ENCODE peak calls at places on chromosomes 6 and 20, in eight cellular contexts. One of them, this sample, is unnamed. For H3K9me3, the result is how much of the 10 kb centered on the place peaks cover.

GRCh38 chr20:32752458-32753250 is 9.4 kb upstream of the COMMD7 start:
- DNase-seq in K562: peak
- DNase-seq in fibroblast of lung: peak
- DNase-seq in IMR-90: peak
- DNase-seq in esophagus squamous epithelium: no peak
- DNase-seq in SJSA1: peak
- DNase-seq in heart left ventricle: no peak
- DNase-seq in tibial artery: no peak
- DNase-seq in this sample: no peak

GRCh38 chr6:66897576-66897975 is 1190.5 kb upstream of the EYS start:
- DNase-seq in K562: no peak
- DNase-seq in fibroblast of lung: peak
- DNase-seq in IMR-90: peak
- DNase-seq in esophagus squamous epithelium: no peak
- DNase-seq in SJSA1: no peak
- DNase-seq in heart left ventricle: no peak
- DNase-seq in tibial artery: peak
- DNase-seq in this sample: no peak

GRCh38 chr6:11194399-11195274 is 37.8 kb downstream of the NEDD9 start:
- DNase-seq in K562: no peak
- DNase-seq in fibroblast of lung: peak
- DNase-seq in IMR-90: peak
- DNase-seq in esophagus squamous epithelium: no peak
- DNase-seq in SJSA1: peak
- DNase-seq in heart left ventricle: no peak
- DNase-seq in tibial artery: no peak
- DNase-seq in this sample: no peak

GRCh38 chr6:132830236-132830799 is 15.9 kb downstream of the RPS12 start:
- DNase-seq in K562: peak
- DNase-seq in fibroblast of lung: peak
- DNase-seq in IMR-90: peak
- DNase-seq in esophagus squamous epithelium: no peak
- DNase-seq in SJSA1: no peak
- DNase-seq in heart left ventricle: no peak
- DNase-seq in tibial artery: no peak
- DNase-seq in this sample: no peak

GRCh38 chr6:132354517-132355167 is 46.6 kb downstream of the MOXD1 start:
- DNase-seq in K562: peak
- DNase-seq in fibroblast of lung: peak
- DNase-seq in IMR-90: no peak
- DNase-seq in esophagus squamous epithelium: peak
- DNase-seq in SJSA1: no peak
- DNase-seq in heart left ventricle: no peak
- DNase-seq in tibial artery: peak
- DNase-seq in this sample: no peak

GRCh38 chr6:118263929-118264486 is 284.1 kb upstream of the PLN start:
- DNase-seq in K562: peak
- DNase-seq in fibroblast of lung: peak
- DNase-seq in IMR-90: peak
- DNase-seq in esophagus squamous epithelium: no peak
- DNase-seq in SJSA1: no peak
- DNase-seq in heart left ventricle: no peak
- DNase-seq in tibial artery: no peak
- DNase-seq in this sample: peak

GRCh38 chr20:38304845-38305447 is 990 bp downstream of the BPI start:
- DNase-seq in K562: peak
- DNase-seq in fibroblast of lung: no peak
- DNase-seq in IMR-90: peak
- DNase-seq in esophagus squamous epithelium: no peak
- DNase-seq in SJSA1: no peak
- DNase-seq in heart left ventricle: peak
- DNase-seq in tibial artery: no peak
- DNase-seq in this sample: peak

GRCh38 chr20:19205999-19206398 is 6.4 kb upstream of the SLC24A3 start:
- DNase-seq in K562: peak
- DNase-seq in fibroblast of lung: peak
- DNase-seq in IMR-90: peak
- DNase-seq in esophagus squamous epithelium: no peak
- DNase-seq in SJSA1: peak
- DNase-seq in heart left ventricle: peak
- DNase-seq in tibial artery: peak
- DNase-seq in this sample: peak

GRCh38 chr6:71383891-71384489 is 95.4 kb downstream of the OGFRL1 start:
- DNase-seq in K562: peak
- DNase-seq in fibroblast of lung: peak
- DNase-seq in IMR-90: peak
- DNase-seq in esophagus squamous epithelium: no peak
- DNase-seq in SJSA1: peak
- DNase-seq in heart left ventricle: no peak
- DNase-seq in tibial artery: no peak
- DNase-seq in this sample: no peak

GRCh38 chr20:62623488-62624324 is 18.6 kb upstream of the SLCO4A1 start:
- DNase-seq in K562: peak
- DNase-seq in fibroblast of lung: peak
- DNase-seq in IMR-90: peak
- DNase-seq in esophagus squamous epithelium: peak
- DNase-seq in SJSA1: peak
- DNase-seq in heart left ventricle: peak
- DNase-seq in tibial artery: peak
- DNase-seq in this sample: peak

GRCh38 chr6:3749390-3749978 is 2.0 kb downstream of the PXDC1 start:
- DNase-seq in K562: no peak
- DNase-seq in fibroblast of lung: no peak
- DNase-seq in IMR-90: no peak
- DNase-seq in esophagus squamous epithelium: no peak
- DNase-seq in SJSA1: peak
- DNase-seq in heart left ventricle: no peak
- DNase-seq in tibial artery: no peak
- DNase-seq in this sample: peak

GRCh38 chr6:29974901-29975560 is 32.7 kb downstream of the HLA-A start:
- DNase-seq in K562: no peak
- DNase-seq in fibroblast of lung: no peak
- DNase-seq in IMR-90: no peak
- DNase-seq in esophagus squamous epithelium: no peak
- DNase-seq in SJSA1: no peak
- DNase-seq in heart left ventricle: no peak
- DNase-seq in tibial artery: no peak
- DNase-seq in this sample: no peak

GRCh38 chr6:45044510-45045252 is 283.4 kb upstream of the RUNX2 start:
- DNase-seq in K562: no peak
- DNase-seq in fibroblast of lung: peak
- DNase-seq in IMR-90: no peak
- DNase-seq in esophagus squamous epithelium: no peak
- DNase-seq in SJSA1: no peak
- DNase-seq in heart left ventricle: no peak
- DNase-seq in tibial artery: no peak
- DNase-seq in this sample: no peak

GRCh38 chr6:143410859-143411270 is 39.6 kb downstream of the ADAT2 start:
- DNase-seq in K562: no peak
- DNase-seq in fibroblast of lung: peak
- DNase-seq in IMR-90: peak
- DNase-seq in esophagus squamous epithelium: no peak
- DNase-seq in SJSA1: peak
- DNase-seq in heart left ventricle: no peak
- DNase-seq in tibial artery: no peak
- DNase-seq in this sample: no peak

GRCh38 chr20:62644802-62645496 is 2.6 kb downstream of the SLCO4A1 start:
- DNase-seq in K562: no peak
- DNase-seq in fibroblast of lung: no peak
- DNase-seq in IMR-90: no peak
- DNase-seq in esophagus squamous epithelium: no peak
- DNase-seq in SJSA1: no peak
- DNase-seq in heart left ventricle: peak
- DNase-seq in tibial artery: no peak
- DNase-seq in this sample: no peak

GRCh38 chr20:51091564-51092195 is 68.8 kb upstream of the KCNG1 start:
- DNase-seq in K562: no peak
- DNase-seq in fibroblast of lung: no peak
- DNase-seq in IMR-90: no peak
- DNase-seq in esophagus squamous epithelium: no peak
- DNase-seq in SJSA1: no peak
- DNase-seq in heart left ventricle: no peak
- DNase-seq in tibial artery: no peak
- DNase-seq in this sample: no peak

GRCh38 chr20:33373735-33374605 is 27.3 kb downstream of the CDK5RAP1 start:
- DNase-seq in K562: no peak
- DNase-seq in fibroblast of lung: peak
- DNase-seq in IMR-90: peak
- DNase-seq in esophagus squamous epithelium: no peak
- DNase-seq in SJSA1: peak
- DNase-seq in heart left ventricle: no peak
- DNase-seq in tibial artery: no peak
- DNase-seq in this sample: no peak

GRCh38 chr20:49715466-49715865 is 1.8 kb upstream of the B4GALT5 start:
- DNase-seq in K562: no peak
- DNase-seq in fibroblast of lung: no peak
- DNase-seq in IMR-90: no peak
- DNase-seq in esophagus squamous epithelium: no peak
- DNase-seq in SJSA1: no peak
- DNase-seq in heart left ventricle: no peak
- DNase-seq in tibial artery: no peak
- DNase-seq in this sample: no peak

GRCh38 chr20:25019381-25020155 is 27.0 kb upstream of the APMAP start:
- DNase-seq in K562: no peak
- DNase-seq in fibroblast of lung: no peak
- DNase-seq in IMR-90: no peak
- DNase-seq in esophagus squamous epithelium: no peak
- DNase-seq in SJSA1: no peak
- DNase-seq in heart left ventricle: peak
- DNase-seq in tibial artery: peak
- DNase-seq in this sample: no peak

DNA sequence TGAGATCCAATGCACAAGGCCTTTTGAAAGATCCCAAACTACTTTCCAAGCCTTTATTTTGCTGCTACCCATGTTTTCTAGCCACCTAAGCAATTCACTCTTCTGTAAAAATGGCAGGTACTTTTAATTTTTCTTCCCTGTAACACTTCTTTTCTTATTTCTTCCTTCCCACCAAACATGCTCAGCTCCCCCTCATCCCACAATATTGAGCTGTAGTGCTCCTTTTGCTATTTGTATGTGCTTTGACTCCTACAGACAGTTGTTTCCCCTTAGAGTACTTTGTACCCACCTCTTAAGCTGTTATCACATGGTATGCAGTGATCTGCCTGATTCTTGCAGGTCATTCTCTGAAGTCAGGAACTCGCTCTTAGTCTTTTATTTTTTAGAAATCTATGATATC is 49.3 kb downstream of the QKI start:
- DNase-seq in K562: no peak
- DNase-seq in fibroblast of lung: no peak
- DNase-seq in IMR-90: no peak
- DNase-seq in esophagus squamous epithelium: no peak
- DNase-seq in SJSA1: no peak
- DNase-seq in heart left ventricle: no peak
- DNase-seq in tibial artery: no peak
- DNase-seq in this sample: no peak
- H3K9me3 ChIP-seq in K562: under half
- H3K9me3 ChIP-seq in fibroblast of lung: under half
- H3K9me3 ChIP-seq in IMR-90: under half
- H3K9me3 ChIP-seq in esophagus squamous epithelium: under half
- H3K9me3 ChIP-seq in SJSA1: under half
- H3K9me3 ChIP-seq in heart left ventricle: under half
- H3K9me3 ChIP-seq in tibial artery: under half
- H3K9me3 ChIP-seq in this sample: under half

GRCh38 chr6:7282097-7282906 is 30.7 kb downstream of the SSR1 start:
- DNase-seq in K562: no peak
- DNase-seq in fibroblast of lung: no peak
- DNase-seq in IMR-90: no peak
- DNase-seq in esophagus squamous epithelium: no peak
- DNase-seq in SJSA1: no peak
- DNase-seq in heart left ventricle: no peak
- DNase-seq in tibial artery: no peak
- DNase-seq in this sample: no peak
- H3K27ac ChIP-seq in K562: no peak
- H3K27ac ChIP-seq in fibroblast of lung: no peak
- H3K27ac ChIP-seq in IMR-90: no peak
- H3K27ac ChIP-seq in esophagus squamous epithelium: no peak
- H3K27ac ChIP-seq in SJSA1: no peak
- H3K27ac ChIP-seq in heart left ventricle: no peak
- H3K27ac ChIP-seq in tibial artery: no peak
- H3K27ac ChIP-seq in this sample: no peak

DNA sequence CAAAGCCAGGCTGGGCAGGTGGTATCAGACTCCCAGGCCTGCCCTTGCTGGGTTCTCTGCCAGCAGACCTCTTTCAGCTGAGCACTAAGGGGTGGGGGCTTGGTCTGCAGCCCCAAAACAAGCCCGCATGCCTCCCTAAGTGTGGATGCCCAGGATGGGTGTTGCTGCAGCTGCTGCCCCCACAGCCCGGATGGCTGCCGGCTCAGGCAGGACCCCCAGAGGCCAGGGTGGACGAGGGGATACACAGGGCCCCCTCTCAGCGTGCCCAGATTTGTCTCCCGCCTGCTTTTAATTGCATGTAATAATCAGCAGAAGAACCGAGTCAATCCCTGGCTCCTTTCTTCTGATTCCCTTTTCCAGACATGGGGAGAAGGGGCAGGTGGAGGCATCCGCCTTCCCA is 60.8 kb downstream of the VEGFA start:
- DNase-seq in K562: no peak
- DNase-seq in fibroblast of lung: no peak
- DNase-seq in IMR-90: no peak
- DNase-seq in esophagus squamous epithelium: no peak
- DNase-seq in SJSA1: no peak
- DNase-seq in heart left ventricle: no peak
- DNase-seq in tibial artery: no peak
- DNase-seq in this sample: no peak
- H3K4me3 ChIP-seq in K562: no peak
- H3K4me3 ChIP-seq in fibroblast of lung: no peak
- H3K4me3 ChIP-seq in IMR-90: no peak
- H3K4me3 ChIP-seq in esophagus squamous epithelium: no peak
- H3K4me3 ChIP-seq in SJSA1: no peak
- H3K4me3 ChIP-seq in heart left ventricle: no peak
- H3K4me3 ChIP-seq in tibial artery: no peak
- H3K4me3 ChIP-seq in this sample: no peak

GRCh38 chr6:90434096-90434495 is 137.5 kb upstream of the BACH2 start:
- DNase-seq in K562: peak
- DNase-seq in fibroblast of lung: no peak
- DNase-seq in IMR-90: no peak
- DNase-seq in esophagus squamous epithelium: no peak
- DNase-seq in SJSA1: no peak
- DNase-seq in heart left ventricle: no peak
- DNase-seq in tibial artery: no peak
- DNase-seq in this sample: peak

GRCh38 chr6:90432937-90433336 is 136.3 kb upstream of the BACH2 start:
- DNase-seq in K562: no peak
- DNase-seq in fibroblast of lung: no peak
- DNase-seq in IMR-90: no peak
- DNase-seq in esophagus squamous epithelium: no peak
- DNase-seq in SJSA1: no peak
- DNase-seq in heart left ventricle: no peak
- DNase-seq in tibial artery: no peak
- DNase-seq in this sample: no peak

GRCh38 chr6:90432408-90432775 is 135.7 kb upstream of the BACH2 start:
- DNase-seq in K562: no peak
- DNase-seq in fibroblast of lung: no peak
- DNase-seq in IMR-90: no peak
- DNase-seq in esophagus squamous epithelium: no peak
- DNase-seq in SJSA1: no peak
- DNase-seq in heart left ventricle: no peak
- DNase-seq in tibial artery: no peak
- DNase-seq in this sample: no peak

GRCh38 chr6:90429713-90430112 is 133.1 kb upstream of the BACH2 start:
- DNase-seq in K562: peak
- DNase-seq in fibroblast of lung: peak
- DNase-seq in IMR-90: no peak
- DNase-seq in esophagus squamous epithelium: no peak
- DNase-seq in SJSA1: no peak
- DNase-seq in heart left ventricle: no peak
- DNase-seq in tibial artery: no peak
- DNase-seq in this sample: no peak

GRCh38 chr6:90431521-90432407 is 135.1 kb upstream of the BACH2 start:
- DNase-seq in K562: no peak
- DNase-seq in fibroblast of lung: peak
- DNase-seq in IMR-90: no peak
- DNase-seq in esophagus squamous epithelium: no peak
- DNase-seq in SJSA1: no peak
- DNase-seq in heart left ventricle: no peak
- DNase-seq in tibial artery: no peak
- DNase-seq in this sample: no peak
- H3K9me3 ChIP-seq in K562: under half
- H3K9me3 ChIP-seq in fibroblast of lung: under half
- H3K9me3 ChIP-seq in IMR-90: under half
- H3K9me3 ChIP-seq in esophagus squamous epithelium: under half
- H3K9me3 ChIP-seq in SJSA1: under half
- H3K9me3 ChIP-seq in heart left ventricle: under half
- H3K9me3 ChIP-seq in tibial artery: under half
- H3K9me3 ChIP-seq in this sample: under half

This sample was measured in WERI-Rb-1.